ENCODE peak calls at places on chromosomes 2 and 18, in ten cellular contexts. H, Y, S, G, M, Z, W, C, X and V are unnamed samples.

GRCh38 chr2:8303322-8303832 is 378.5 kb upstream of the ID2 start:
- DNase-seq in S (peak; percentile 73), Z (no peak), C (peak; percentile 24), Y (no peak), H (peak; percentile 66), M (no peak), G (no peak), X (peak; percentile 26), W (no peak), V (no peak)

GRCh38 chr2:236795861-236796219 is 226.2 kb downstream of the ACKR3 start:
- DNase-seq in X (no peak), H (no peak), G (no peak), Z (no peak), C (no peak), Y (no peak), W (no peak), M (no peak), S (no peak), V (no peak)

GRCh38 chr2:69731575-69731974 is 10.4 kb upstream of the ANXA4 start:
- DNase-seq in X (no peak), H (no peak), M (no peak), S (no peak), W (no peak), Y (no peak), Z (no peak), C (no peak), G (no peak), V (no peak)

GRCh38 chr2:218999021-218999880 is 6.0 kb upstream of the CRYBA2 start:
- DNase-seq in Z (no peak), W (no peak), Y (no peak), G (peak; percentile 88), M (no peak), H (no peak), S (no peak), X (no peak), C (no peak), V (no peak)

GRCh38 chr2:10877691-10878111 is 34.0 kb upstream of the KCNF1 start:
- DNase-seq in S (no peak), G (peak; percentile 47), W (no peak), Y (no peak), C (no peak), H (no peak), X (no peak), M (no peak), Z (no peak), V (no peak)

GRCh38 chr2:14779252-14779651 is 146.7 kb downstream of the LRATD1 start:
- DNase-seq in H (no peak), G (no peak), S (no peak), Y (no peak), X (no peak), C (no peak), Z (no peak), W (no peak), M (no peak), V (no peak)

GRCh38 chr2:40668435-40668834 is 216.5 kb upstream of the SLC8A1 start:
- DNase-seq in X (no peak), H (no peak), M (no peak), Z (no peak), Y (peak; percentile 62), W (no peak), C (no peak), S (no peak), G (no peak), V (no peak)

GRCh38 chr2:67260348-67261277 is 136.5 kb upstream of the ETAA1 start:
- DNase-seq in Z (peak; percentile 86), M (no peak), X (peak; percentile 100), G (no peak), H (peak; percentile 65), Y (peak; percentile 90), S (peak; percentile 71), C (no peak), W (peak; percentile 76), V (no peak)

DNA sequence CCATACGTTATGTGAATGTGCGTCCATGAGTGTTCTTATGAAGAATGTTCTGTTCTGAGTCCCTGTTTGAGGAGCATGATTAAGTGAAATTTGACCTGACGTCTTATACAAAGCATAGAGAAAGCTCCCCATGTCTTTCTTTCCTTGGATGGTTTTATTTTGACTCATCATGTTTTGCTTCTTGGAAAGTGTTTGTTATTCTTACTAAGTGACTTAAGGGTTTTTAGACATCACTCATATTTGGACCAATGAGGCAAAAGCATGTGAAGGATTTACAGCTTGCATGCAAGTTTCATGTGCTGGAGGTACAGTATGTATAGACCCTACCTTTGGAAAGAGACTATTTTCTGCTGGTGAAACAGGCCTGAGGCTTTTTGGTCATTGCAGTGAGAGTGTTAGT is 33.5 kb upstream of the ZEB2 start:
- DNase-seq in W (peak; percentile 82), C (no peak), X (peak; percentile 94), S (no peak), M (no peak), G (no peak), H (no peak), Z (peak; percentile 67), Y (no peak), V (no peak)
- H3K27ac ChIP-seq in W (no peak overlapping the region), C (no peak overlapping the region), X (peak overlapping the region; percentile 32), S (no peak overlapping the region), M (no peak overlapping the region), G (no peak overlapping the region), H (no peak overlapping the region), Z (no peak overlapping the region), Y (no peak overlapping the region), V (no peak overlapping the region)

GRCh38 chr2:157172239-157172638 is 85.3 kb upstream of the GALNT5 start:
- DNase-seq in W (peak; percentile 67), C (no peak), Y (no peak), G (no peak), M (no peak), X (peak; percentile 51), H (no peak), Z (no peak), S (no peak), V (no peak)

GRCh38 chr2:157172866-157173578 is 84.5 kb upstream of the GALNT5 start:
- DNase-seq in H (no peak), X (peak; percentile 19), S (no peak), Z (peak; percentile 35), C (no peak), M (no peak), G (no peak), W (no peak), Y (no peak), V (no peak)

GRCh38 chr2:157176602-157177001 is 80.9 kb upstream of the GALNT5 start:
- DNase-seq in X (no peak), Z (no peak), Y (no peak), S (no peak), W (peak; percentile 40), C (no peak), H (no peak), G (no peak), M (no peak), V (no peak)

GRCh38 chr2:157174321-157174720 is 83.2 kb upstream of the GALNT5 start:
- DNase-seq in W (no peak), Z (no peak), S (no peak), H (no peak), C (no peak), Y (no peak), M (no peak), X (no peak), G (no peak), V (no peak)

GRCh38 chr2:157173740-157174184 is 83.7 kb upstream of the GALNT5 start:
- DNase-seq in Y (no peak), C (no peak), M (no peak), W (peak; percentile 91), X (peak; percentile 100), S (no peak), G (no peak), H (no peak), Z (peak; percentile 92), V (no peak)
- H3K27ac ChIP-seq in Y (no peak overlapping the region), C (no peak overlapping the region), M (no peak overlapping the region), W (peak overlapping the region; percentile 58), X (peak overlapping the region; percentile 86), S (no peak overlapping the region), G (no peak overlapping the region), H (peak overlapping the region; percentile 43), Z (peak overlapping the region; percentile 86), V (no peak overlapping the region)

GRCh38 chr2:48358982-48359381 is 171.0 kb upstream of the STON1 start:
- DNase-seq in S (no peak), W (no peak), X (no peak), G (no peak), Z (no peak), H (no peak), C (no peak), Y (no peak), M (no peak), V (no peak)

GRCh38 chr2:48362515-48362914 is 167.4 kb upstream of the STON1 start:
- DNase-seq in W (no peak), C (no peak), Z (no peak), Y (no peak), M (no peak), H (no peak), S (no peak), G (no peak), X (no peak), V (no peak)

GRCh38 chr2:48355494-48355893 is 174.5 kb upstream of the STON1 start:
- DNase-seq in S (no peak), X (no peak), Y (no peak), G (no peak), M (no peak), Z (no peak), C (no peak), H (no peak), W (no peak), V (no peak)

GRCh38 chr2:48357351-48357750 is 172.6 kb upstream of the STON1 start:
- DNase-seq in S (no peak), X (no peak), Y (no peak), H (no peak), Z (no peak), C (no peak), M (no peak), G (no peak), W (no peak), V (no peak)

GRCh38 chr2:48356701-48357322 is 173.1 kb upstream of the STON1 start:
- DNase-seq in Z (no peak), G (no peak), Y (no peak), C (no peak), M (no peak), H (no peak), W (no peak), X (peak; percentile 67), S (no peak), V (no peak)
- H3K27ac ChIP-seq in Z (no peak overlapping the region), G (no peak overlapping the region), Y (no peak overlapping the region), C (peak overlapping the region; percentile 57), M (no peak overlapping the region), H (peak overlapping the region; percentile 38), W (no peak overlapping the region), X (no peak overlapping the region), S (no peak overlapping the region), V (no peak overlapping the region)

GRCh38 chr18:3901811-3902210 is 451.8 kb downstream of the TGIF1 start:
- DNase-seq in W (no peak), H (no peak), M (no peak), X (no peak), S (no peak), Z (no peak), C (no peak), G (no peak), Y (no peak), V (no peak)

GRCh38 chr18:3903341-3903740 is 453.4 kb downstream of the TGIF1 start:
- DNase-seq in W (peak; percentile 87), Y (no peak), X (peak; percentile 95), M (no peak), C (no peak), G (no peak), Z (peak; percentile 23), H (no peak), S (no peak), V (no peak)

GRCh38 chr18:3906072-3906471 is 456.1 kb downstream of the TGIF1 start:
- DNase-seq in H (no peak), G (no peak), Y (no peak), W (no peak), X (peak; percentile 18), Z (peak; percentile 24), M (no peak), S (no peak), C (no peak), V (no peak)

GRCh38 chr18:3901042-3901441 is 451.1 kb downstream of the TGIF1 start:
- DNase-seq in W (no peak), C (no peak), H (no peak), G (no peak), X (no peak), S (no peak), Y (no peak), Z (no peak), M (no peak), V (no peak)

GRCh38 chr18:3902676-3903075 is 452.7 kb downstream of the TGIF1 start:
- DNase-seq in M (no peak), S (no peak), W (no peak), C (no peak), Y (no peak), Z (no peak), G (no peak), X (peak; percentile 3), H (no peak), V (no peak)
- H3K27ac ChIP-seq in M (no peak overlapping the region), S (no peak overlapping the region), W (no peak overlapping the region), C (no peak overlapping the region), Y (no peak overlapping the region), Z (peak overlapping the region; percentile 71), G (no peak overlapping the region), X (peak overlapping the region; percentile 87), H (no peak overlapping the region), V (no peak overlapping the region)